ENCODE peak calls at places on chromosomes 13 and 19, in seven cellular contexts. Q is right cardiac atrium; L is GM23248; K is A673; O is CD8-positive, alpha-beta memory T cell; C is heart left ventricle; H is left ventricle myocardium inferior. M is an unnamed sample.
A peak's percentile ranks its signal among the peaks of the same experiment; 100 is the strongest.

GRCh38 chr13:19605161-19605955 is 28.1 kb upstream of the MPHOSPH8 start:
- DNase-seq in Q (no peak), L (no peak), K (no peak), O (no peak), C (no peak), H (no peak), M (no peak)

GRCh38 chr13:34671136-34671535 is 270.9 kb upstream of the NBEA start:
- DNase-seq in Q (peak; percentile 28), L (peak; percentile 12), K (no peak), O (no peak), C (peak; percentile 44), H (no peak), M (no peak)

GRCh38 chr13:104586010-104586746 is 1520.0 kb upstream of the SLC10A2 start:
- DNase-seq in Q (no peak), L (no peak), K (no peak), O (no peak), C (no peak), H (no peak), M (no peak)

GRCh38 chr13:36709136-36709895 is 35.5 kb downstream of the SERTM1 start:
- DNase-seq in Q (no peak), L (no peak), K (peak; percentile 45), O (no peak), C (no peak), H (no peak), M (no peak)

GRCh38 chr19:16654621-16655020 is 5.3 kb downstream of the SMIM7 start:
- DNase-seq in Q (no peak), L (no peak), K (peak; percentile 58), O (no peak), C (no peak), H (no peak), M (no peak)

GRCh38 chr19:15241259-15241658 is 9.0 kb upstream of the EPHX3 start:
- DNase-seq in Q (no peak), L (peak; percentile 43), K (no peak), O (no peak), C (no peak), H (no peak), M (no peak)

GRCh38 chr19:29696045-29696682 is 18.9 kb downstream of the C19orf12 start:
- DNase-seq in Q (no peak), L (no peak), K (no peak), O (no peak), C (no peak), H (no peak), M (no peak)

GRCh38 chr13:112704634-112705145 is 14.9 kb downstream of the ATP11A start:
- DNase-seq in Q (no peak), L (no peak), K (no peak), O (no peak), C (no peak), H (no peak), M (no peak)

GRCh38 chr13:78934336-78934735 is 275.4 kb upstream of the OBI1 start:
- DNase-seq in Q (no peak), L (no peak), K (no peak), O (no peak), C (no peak), H (no peak), M (no peak)

GRCh38 chr19:37537391-37537947 is 30.7 kb downstream of the ZNF793 start:
- DNase-seq in Q (no peak), L (peak; percentile 10), K (no peak), O (no peak), C (no peak), H (no peak), M (no peak)

GRCh38 chr13:30366083-30366482 is 56.2 kb upstream of the UBE2L5 start:
- DNase-seq in Q (no peak), L (no peak), K (no peak), O (no peak), C (no peak), H (no peak), M (no peak)

GRCh38 chr13:113552786-113553540 is 31.6 kb upstream of the TFDP1 start:
- DNase-seq in Q (no peak), L (no peak), K (no peak), O (no peak), C (no peak), H (no peak), M (no peak)

GRCh38 chr19:11152318-11153062 is 3.1 kb downstream of the SPC24 start:
- DNase-seq in Q (peak; percentile 67), L (peak; percentile 90), K (no peak), O (no peak), C (peak; percentile 90), H (peak; percentile 72), M (no peak)

GRCh38 chr19:1491849-1492170 is 829 bp downstream of the REEP6 start:
- DNase-seq in Q (peak; percentile 17), L (no peak), K (no peak), O (no peak), C (no peak), H (no peak), M (no peak)

GRCh38 chr13:113618455-113618854 is 33.9 kb downstream of the TFDP1 start:
- DNase-seq in Q (no peak), L (no peak), K (no peak), O (no peak), C (no peak), H (no peak), M (no peak)

GRCh38 chr13:24491853-24492252 is 20.7 kb downstream of the PARP4 start:
- DNase-seq in Q (no peak), L (no peak), K (no peak), O (no peak), C (no peak), H (no peak), M (no peak)

GRCh38 chr13:45833663-45834062 is 17.9 kb downstream of the SIAH3 start:
- DNase-seq in Q (no peak), L (peak; percentile 68), K (peak; percentile 42), O (no peak), C (peak; percentile 81), H (peak; percentile 35), M (no peak)

GRCh38 chr13:45831851-45832250 is 19.7 kb downstream of the SIAH3 start:
- DNase-seq in Q (no peak), L (no peak), K (no peak), O (no peak), C (no peak), H (no peak), M (no peak)

GRCh38 chr13:45838171-45838745 is 13.3 kb downstream of the SIAH3 start:
- DNase-seq in Q (no peak), L (no peak), K (peak; percentile 80), O (no peak), C (no peak), H (no peak), M (no peak)

GRCh38 chr13:45833242-45833641 is 18.3 kb downstream of the SIAH3 start:
- DNase-seq in Q (no peak), L (no peak), K (no peak), O (no peak), C (no peak), H (no peak), M (no peak)

DNA sequence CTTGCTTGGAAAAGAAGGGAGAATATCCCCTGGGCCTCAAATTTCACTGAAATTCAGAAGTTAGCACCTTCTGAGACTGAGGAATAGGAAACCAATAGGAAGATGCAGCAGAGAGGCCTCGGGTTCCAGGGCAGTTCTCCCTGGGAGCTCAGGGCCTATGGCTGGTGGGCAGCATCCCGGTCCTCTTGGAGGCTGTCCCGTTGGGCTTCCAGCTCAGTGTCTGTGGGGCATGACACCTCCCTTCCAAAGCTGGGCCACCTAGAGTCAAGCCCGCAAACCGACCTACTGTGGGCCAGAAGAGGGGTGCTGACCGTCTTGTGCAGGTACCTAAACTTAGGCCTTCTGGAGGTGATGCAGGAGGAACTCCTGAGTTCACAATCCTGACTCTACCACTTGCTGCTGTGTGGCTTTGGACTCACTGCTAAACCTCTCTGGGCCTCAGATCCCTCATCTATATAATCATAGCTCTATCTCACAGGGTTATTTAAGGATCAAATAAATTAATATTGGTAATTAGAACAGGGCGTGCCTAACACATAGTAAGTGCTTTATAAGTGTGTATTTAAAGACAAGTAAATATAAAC is 17.1 kb downstream of the SIAH3 start:
- DNase-seq in Q (no peak), L (no peak), K (no peak), O (no peak), C (no peak), H (no peak), M (no peak)
- H3K27ac ChIP-seq in Q (no peak overlapping the region), L (no peak overlapping the region), K (no peak overlapping the region), O (no peak overlapping the region), C (no peak overlapping the region), H (no peak overlapping the region), M (no peak overlapping the region)

GRCh38 chr19:2527171-2527570 is 51.2 kb downstream of the GADD45B start:
- DNase-seq in Q (no peak), L (no peak), K (no peak), O (no peak), C (no peak), H (no peak), M (no peak)

GRCh38 chr19:2524840-2525723 is 49.2 kb downstream of the GADD45B start:
- DNase-seq in Q (peak; percentile 39), L (peak; percentile 94), K (peak; percentile 77), O (no peak), C (peak; percentile 54), H (peak; percentile 42), M (no peak)

GRCh38 chr19:2524361-2524839 is 48.5 kb downstream of the GADD45B start:
- DNase-seq in Q (no peak), L (no peak), K (no peak), O (no peak), C (no peak), H (no peak), M (no peak)

GRCh38 chr19:2527716-2528115 is 51.8 kb downstream of the GADD45B start:
- DNase-seq in Q (no peak), L (no peak), K (no peak), O (no peak), C (no peak), H (no peak), M (no peak)

GRCh38 chr19:2523630-2524311 is 47.8 kb downstream of the GADD45B start:
- DNase-seq in Q (no peak), L (peak; percentile 92), K (peak; percentile 54), O (no peak), C (no peak), H (no peak), M (no peak)
- H3K27ac ChIP-seq in Q (no peak overlapping the region), L (peak overlapping the region; percentile 93), K (peak overlapping the region; percentile 52), O (no peak overlapping the region), C (no peak overlapping the region), H (no peak overlapping the region), M (peak overlapping the region; percentile 8)

GRCh38 chr19:13040232-13040915 is 45.1 kb downstream of the NFIX start:
- DNase-seq in Q (no peak), L (peak; percentile 35), K (no peak), O (no peak), C (no peak), H (no peak), M (no peak)

GRCh38 chr19:13040916-13041292 is 45.6 kb downstream of the NFIX start:
- DNase-seq in Q (no peak), L (peak; percentile 28), K (no peak), O (no peak), C (no peak), H (no peak), M (no peak)

GRCh38 chr19:13037718-13038117 is 42.4 kb downstream of the NFIX start:
- DNase-seq in Q (no peak), L (no peak), K (no peak), O (no peak), C (no peak), H (no peak), M (no peak)

GRCh38 chr19:13038306-13039210 is 43.3 kb downstream of the NFIX start:
- DNase-seq in Q (no peak), L (peak; percentile 4), K (no peak), O (no peak), C (no peak), H (no peak), M (no peak)

GRCh38 chr19:13039211-13039789 is 44.0 kb downstream of the NFIX start:
- DNase-seq in Q (no peak), L (peak; percentile 36), K (no peak), O (no peak), C (no peak), H (no peak), M (no peak)
- H3K27ac ChIP-seq in Q (peak overlapping the region; percentile 66), L (peak overlapping the region; percentile 94), K (no peak overlapping the region), O (no peak overlapping the region), C (peak overlapping the region; percentile 66), H (peak overlapping the region; percentile 94), M (peak overlapping the region; percentile 55)

GRCh38 chr13:51262501-51263211 is 40.5 kb downstream of the FAM124A start:
- DNase-seq in Q (no peak), L (no peak), K (peak; percentile 72), O (no peak), C (no peak), H (no peak), M (no peak)
- H3K27ac ChIP-seq in Q (no peak overlapping the region), L (no peak overlapping the region), K (no peak overlapping the region), O (no peak overlapping the region), C (peak overlapping the region; percentile 48), H (peak overlapping the region; percentile 79), M (peak overlapping the region; percentile 52)